ENCODE peak calls at places on chromosomes 12 and 14, in eight cellular contexts. One of them, this sample, is unnamed.

GRCh38 chr12:104693493-104693892 is 236.7 kb downstream of the CHST11 start:
- DNase-seq in ovary: no peak
- DNase-seq in GM12892: no peak
- DNase-seq in A549: no peak
- DNase-seq in spleen: no peak
- DNase-seq in vagina: no peak
- DNase-seq in prostate gland: no peak
- DNase-seq in uterus: no peak
- DNase-seq in this sample: no peak

GRCh38 chr12:52323001-52323400 is 1.8 kb upstream of the KRT83 start:
- DNase-seq in GM12892: no peak
- DNase-seq in A549: no peak
- DNase-seq in prostate gland: no peak
- DNase-seq in uterus: no peak
- DNase-seq in ovary: no peak
- DNase-seq in vagina: no peak
- DNase-seq in spleen: peak
- DNase-seq in this sample: no peak

GRCh38 chr14:79260406-79260805 is 950.9 kb downstream of the DIO2 start:
- DNase-seq in A549: no peak
- DNase-seq in ovary: no peak
- DNase-seq in vagina: no peak
- DNase-seq in prostate gland: no peak
- DNase-seq in spleen: no peak
- DNase-seq in GM12892: no peak
- DNase-seq in uterus: no peak
- DNase-seq in this sample: no peak

GRCh38 chr12:49223122-49223521 is 34.2 kb upstream of the TUBA1A start:
- DNase-seq in uterus: no peak
- DNase-seq in GM12892: no peak
- DNase-seq in vagina: no peak
- DNase-seq in ovary: no peak
- DNase-seq in A549: no peak
- DNase-seq in prostate gland: no peak
- DNase-seq in spleen: no peak
- DNase-seq in this sample: no peak

GRCh38 chr14:64605926-64606685 is 56.3 kb downstream of the PPP1R36 start:
- DNase-seq in GM12892: no peak
- DNase-seq in uterus: no peak
- DNase-seq in spleen: no peak
- DNase-seq in ovary: no peak
- DNase-seq in vagina: no peak
- DNase-seq in A549: no peak
- DNase-seq in prostate gland: no peak
- DNase-seq in this sample: no peak

GRCh38 chr12:103468837-103469236 is 26.9 kb downstream of the C12orf42 start:
- DNase-seq in vagina: no peak
- DNase-seq in spleen: peak
- DNase-seq in A549: no peak
- DNase-seq in GM12892: no peak
- DNase-seq in prostate gland: no peak
- DNase-seq in uterus: no peak
- DNase-seq in ovary: no peak
- DNase-seq in this sample: no peak

GRCh38 chr12:126926023-126926600 is 1340.9 kb upstream of the TMEM132C start:
- DNase-seq in ovary: no peak
- DNase-seq in GM12892: no peak
- DNase-seq in A549: no peak
- DNase-seq in prostate gland: no peak
- DNase-seq in uterus: no peak
- DNase-seq in spleen: no peak
- DNase-seq in vagina: no peak
- DNase-seq in this sample: no peak

GRCh38 chr14:58625438-58625837 is 12.3 kb upstream of the DACT1 start:
- DNase-seq in vagina: no peak
- DNase-seq in ovary: no peak
- DNase-seq in spleen: no peak
- DNase-seq in prostate gland: no peak
- DNase-seq in uterus: no peak
- DNase-seq in A549: no peak
- DNase-seq in GM12892: no peak
- DNase-seq in this sample: no peak

GRCh38 chr12:16385779-16386646 is 38.6 kb downstream of the MGST1 start:
- DNase-seq in ovary: no peak
- DNase-seq in spleen: no peak
- DNase-seq in uterus: peak
- DNase-seq in GM12892: no peak
- DNase-seq in prostate gland: no peak
- DNase-seq in vagina: no peak
- DNase-seq in A549: peak
- DNase-seq in this sample: no peak

GRCh38 chr14:74444866-74445265 is 18.9 kb upstream of the SYNDIG1L start:
- DNase-seq in GM12892: no peak
- DNase-seq in prostate gland: no peak
- DNase-seq in spleen: no peak
- DNase-seq in vagina: no peak
- DNase-seq in A549: no peak
- DNase-seq in uterus: no peak
- DNase-seq in ovary: no peak
- DNase-seq in this sample: no peak

GRCh38 chr12:88839486-88839885 is 259.2 kb upstream of the KITLG start:
- DNase-seq in vagina: no peak
- DNase-seq in GM12892: no peak
- DNase-seq in ovary: no peak
- DNase-seq in spleen: no peak
- DNase-seq in prostate gland: no peak
- DNase-seq in A549: no peak
- DNase-seq in uterus: no peak
- DNase-seq in this sample: no peak

GRCh38 chr14:52950898-52951729 is at the start of gene FERMT2:
- DNase-seq in A549: peak
- DNase-seq in GM12892: peak
- DNase-seq in ovary: peak
- DNase-seq in prostate gland: peak
- DNase-seq in vagina: no peak
- DNase-seq in spleen: peak
- DNase-seq in uterus: peak
- DNase-seq in this sample: peak

GRCh38 chr14:85471156-85471555 is 58.8 kb upstream of the FLRT2 start:
- DNase-seq in prostate gland: no peak
- DNase-seq in vagina: no peak
- DNase-seq in spleen: no peak
- DNase-seq in uterus: no peak
- DNase-seq in ovary: no peak
- DNase-seq in A549: no peak
- DNase-seq in GM12892: no peak
- DNase-seq in this sample: no peak

GRCh38 chr14:37842106-37842505 is 246.7 kb downstream of the TTC6 start:
- DNase-seq in GM12892: no peak
- DNase-seq in prostate gland: no peak
- DNase-seq in ovary: no peak
- DNase-seq in uterus: no peak
- DNase-seq in A549: no peak
- DNase-seq in spleen: no peak
- DNase-seq in vagina: no peak
- DNase-seq in this sample: no peak

GRCh38 chr12:15538881-15539280 is 216.6 kb downstream of the PTPRO start:
- DNase-seq in spleen: no peak
- DNase-seq in prostate gland: no peak
- DNase-seq in GM12892: no peak
- DNase-seq in uterus: no peak
- DNase-seq in vagina: no peak
- DNase-seq in ovary: no peak
- DNase-seq in A549: no peak
- DNase-seq in this sample: no peak

GRCh38 chr12:92056290-92056689 is 89.4 kb downstream of the BTG1 start:
- DNase-seq in spleen: no peak
- DNase-seq in uterus: no peak
- DNase-seq in ovary: no peak
- DNase-seq in vagina: no peak
- DNase-seq in A549: no peak
- DNase-seq in GM12892: no peak
- DNase-seq in prostate gland: no peak
- DNase-seq in this sample: no peak

GRCh38 chr12:76554411-76555225 is 5.0 kb downstream of the OSBPL8 start:
- DNase-seq in spleen: no peak
- DNase-seq in ovary: no peak
- DNase-seq in vagina: no peak
- DNase-seq in prostate gland: no peak
- DNase-seq in A549: no peak
- DNase-seq in uterus: no peak
- DNase-seq in GM12892: no peak
- DNase-seq in this sample: no peak

GRCh38 chr12:57088442-57089258 is at the start of gene NAB2:
- DNase-seq in spleen: peak
- DNase-seq in GM12892: peak
- DNase-seq in vagina: peak
- DNase-seq in A549: peak
- DNase-seq in ovary: peak
- DNase-seq in uterus: peak
- DNase-seq in prostate gland: peak
- DNase-seq in this sample: peak
- TF ChIP-seq POLR2A in spleen: no peak
- TF ChIP-seq POLR2A in GM12892: peak
- TF ChIP-seq POLR2A in vagina: no peak
- TF ChIP-seq POLR2A in A549: peak
- TF ChIP-seq POLR2A in ovary: peak
- TF ChIP-seq POLR2A in uterus: peak
- TF ChIP-seq POLR2A in prostate gland: peak
- TF ChIP-seq POLR2A in this sample: peak

GRCh38 chr14:77123381-77124344 is 17.9 kb downstream of the ZDHHC22 start:
- DNase-seq in ovary: no peak
- DNase-seq in vagina: no peak
- DNase-seq in GM12892: no peak
- DNase-seq in A549: no peak
- DNase-seq in uterus: no peak
- DNase-seq in spleen: peak
- DNase-seq in prostate gland: peak
- DNase-seq in this sample: no peak
- TF ChIP-seq POLR2A in ovary: no peak
- TF ChIP-seq POLR2A in vagina: no peak
- TF ChIP-seq POLR2A in GM12892: no peak
- TF ChIP-seq POLR2A in A549: no peak
- TF ChIP-seq POLR2A in uterus: no peak
- TF ChIP-seq POLR2A in spleen: no peak
- TF ChIP-seq POLR2A in prostate gland: peak
- TF ChIP-seq POLR2A in this sample: no peak

DNA sequence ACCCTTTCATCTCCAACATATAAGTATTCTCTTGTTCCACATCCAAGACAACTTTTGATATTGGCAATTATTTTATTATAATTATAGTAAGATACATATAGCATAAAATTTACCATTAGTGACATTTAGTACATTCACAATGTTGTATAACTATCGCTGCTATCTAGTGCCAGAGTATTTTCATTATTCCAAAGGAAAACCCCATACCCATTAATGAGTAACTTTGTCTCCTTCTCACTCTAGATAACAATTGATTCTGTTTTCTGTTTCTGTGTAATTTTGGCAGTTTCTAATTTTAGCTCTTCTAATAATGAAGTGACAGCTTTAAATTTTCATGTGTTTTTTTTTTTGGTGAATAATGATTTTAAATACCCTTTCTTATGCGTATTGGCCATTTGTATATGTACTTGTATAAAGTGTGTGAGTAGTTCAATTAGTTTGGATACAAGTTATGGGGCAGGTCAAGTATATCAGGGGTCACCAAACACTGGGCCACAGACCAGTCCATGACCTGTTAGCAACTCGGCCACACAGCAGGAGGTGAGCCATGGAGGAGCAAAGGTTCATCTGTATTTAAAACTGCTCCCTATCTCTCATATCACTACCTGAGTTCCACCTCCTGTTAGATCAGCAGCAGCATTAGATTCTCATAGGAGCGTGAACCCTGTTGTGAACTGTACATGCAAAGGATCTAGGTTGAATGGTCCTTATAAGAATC is 97.2 kb upstream of the SYT1 start:
- DNase-seq in prostate gland: no peak
- DNase-seq in GM12892: no peak
- DNase-seq in spleen: no peak
- DNase-seq in vagina: no peak
- DNase-seq in A549: no peak
- DNase-seq in ovary: no peak
- DNase-seq in uterus: no peak
- DNase-seq in this sample: no peak
- TF ChIP-seq POLR2A in prostate gland: no peak
- TF ChIP-seq POLR2A in GM12892: no peak
- TF ChIP-seq POLR2A in spleen: no peak
- TF ChIP-seq POLR2A in vagina: no peak
- TF ChIP-seq POLR2A in A549: no peak
- TF ChIP-seq POLR2A in ovary: no peak
- TF ChIP-seq POLR2A in uterus: no peak
- TF ChIP-seq POLR2A in this sample: no peak

DNA sequence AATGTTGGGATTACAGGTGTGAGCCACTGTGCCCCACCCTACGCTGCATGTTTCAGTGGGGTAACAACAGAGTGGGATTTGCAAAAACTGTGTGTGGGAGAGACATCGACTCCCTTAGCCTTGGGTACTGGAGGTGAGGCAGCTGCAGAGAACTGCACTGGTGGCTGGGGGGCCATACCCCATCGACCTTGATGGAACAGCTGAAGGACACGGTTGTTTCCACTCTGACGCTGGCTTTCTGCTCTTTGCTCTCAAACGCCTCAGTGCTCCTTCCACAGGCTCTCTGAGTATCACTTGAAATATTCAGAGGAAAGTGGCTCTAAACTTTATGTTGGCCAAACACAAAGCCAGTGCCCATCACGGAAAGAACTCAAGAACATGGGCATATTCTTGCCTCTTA is 30.8 kb upstream of the LRRC10 start:
- DNase-seq in prostate gland: no peak
- DNase-seq in A549: no peak
- DNase-seq in ovary: no peak
- DNase-seq in GM12892: no peak
- DNase-seq in uterus: no peak
- DNase-seq in spleen: no peak
- DNase-seq in vagina: no peak
- DNase-seq in this sample: no peak
- TF ChIP-seq POLR2A in prostate gland: no peak
- TF ChIP-seq POLR2A in A549: no peak
- TF ChIP-seq POLR2A in ovary: no peak
- TF ChIP-seq POLR2A in GM12892: no peak
- TF ChIP-seq POLR2A in uterus: no peak
- TF ChIP-seq POLR2A in spleen: no peak
- TF ChIP-seq POLR2A in vagina: no peak
- TF ChIP-seq POLR2A in this sample: no peak